ENCODE peak calls at places on chromosomes 13 and 19, in ten cellular contexts. M is psoas muscle; S is A549; J is stimulated activated CD4-positive, alpha-beta T cell treated with anti-CD3 and anti-CD28 coated beads, Interleukin-12 subunit alpha, Interleukin-12 subunit beta, amount 100 ng/mL, for 24 hours; K is NCI-H1092; F is suprapubic skin; D is NCI-H2029; H is COR-L47; O is GM10248; W is RPMI7951. N is an unnamed sample.

GRCh38 chr19:7535993-7536685 is 622 bp downstream of the PNPLA6 start:
- DNase-seq in J (no peak), K (no peak), W (no peak), S (no peak), D (no peak), M (no peak), F (no peak), O (no peak), H (no peak), N (no peak)

GRCh38 chr13:43257765-43258164 is 234.4 kb downstream of the DNAJC15 start:
- DNase-seq in S (no peak), D (no peak), M (no peak), W (no peak), O (no peak), K (no peak), J (no peak), F (no peak), H (no peak), N (no peak)

GRCh38 chr13:74708629-74709028 is 574.4 kb upstream of the KLF12 start:
- DNase-seq in O (no peak), M (no peak), J (no peak), D (no peak), W (no peak), F (no peak), K (no peak), H (no peak), S (no peak), N (no peak)

GRCh38 chr19:40461669-40462221 is 3.8 kb downstream of the BLVRB start:
- DNase-seq in M (peak), D (no peak), W (no peak), O (no peak), H (no peak), K (no peak), J (no peak), F (no peak), S (peak), N (peak)

GRCh38 chr13:97222934-97223710 is 989 bp downstream of the MBNL2 start:
- DNase-seq in F (no peak), O (no peak), D (no peak), H (peak), M (no peak), W (no peak), J (no peak), K (no peak), S (no peak), N (no peak)

GRCh38 chr19:52734340-52734892 is 428 bp downstream of the ZNF611 start:
- DNase-seq in K (no peak), F (no peak), J (no peak), D (no peak), S (no peak), O (peak), M (no peak), H (peak), W (peak), N (no peak)

GRCh38 chr13:37485766-37486165 is 112.8 kb downstream of the POSTN start:
- DNase-seq in J (no peak), D (no peak), M (no peak), W (peak), O (no peak), F (no peak), K (no peak), H (no peak), S (no peak), N (no peak)

GRCh38 chr13:71290963-71291937 is 575.8 kb downstream of the DACH1 start:
- DNase-seq in H (peak), O (peak), K (peak), J (no peak), F (no peak), W (peak), M (no peak), D (peak), S (peak), N (peak)

GRCh38 chr13:77345150-77345780 is 18.4 kb upstream of the MYCBP2 start:
- DNase-seq in H (no peak), K (peak), W (no peak), M (no peak), S (no peak), O (peak), J (no peak), D (peak), F (no peak), N (no peak)

GRCh38 chr19:43784981-43785808 is 4.4 kb upstream of the KCNN4 start:
- DNase-seq in K (peak), F (no peak), M (peak), O (peak), W (peak), D (peak), S (peak), J (no peak), H (peak), N (peak)

GRCh38 chr19:50204811-50205675 is 1.6 kb downstream of the MYH14 start:
- DNase-seq in F (no peak), W (no peak), H (no peak), K (no peak), M (peak), D (peak), J (no peak), O (no peak), S (no peak), N (peak)

GRCh38 chr19:16013851-16014840 is 62.1 kb upstream of the TPM4 start:
- DNase-seq in M (no peak), F (no peak), H (no peak), D (no peak), O (no peak), S (no peak), J (no peak), W (no peak), K (no peak), N (no peak)

GRCh38 chr13:79869326-79869725 is 388.4 kb downstream of the NDFIP2 start:
- DNase-seq in M (no peak), H (peak), F (no peak), W (no peak), D (no peak), J (no peak), O (no peak), K (no peak), S (peak), N (peak)

GRCh38 chr13:95146486-95146885 is 154.8 kb downstream of the ABCC4 start:
- DNase-seq in M (no peak), D (no peak), J (no peak), H (no peak), O (no peak), K (no peak), F (no peak), S (no peak), W (no peak), N (no peak)

GRCh38 chr19:1570836-1571235 is 2.7 kb upstream of the MEX3D start:
- DNase-seq in W (no peak), F (no peak), J (no peak), K (no peak), H (no peak), O (no peak), D (no peak), S (no peak), M (no peak), N (no peak)

GRCh38 chr19:18282788-18283141 is 1.3 kb upstream of the JUND start:
- DNase-seq in F (no peak), M (no peak), O (no peak), W (no peak), H (no peak), J (no peak), S (peak), K (no peak), D (no peak), N (peak)

GRCh38 chr13:52925775-52926285 is 77.4 kb upstream of the PCDH8 start:
- DNase-seq in K (no peak), M (no peak), W (no peak), O (no peak), D (no peak), F (no peak), S (no peak), J (no peak), H (no peak), N (no peak)

GRCh38 chr19:11549386-11549953 is 9.6 kb downstream of the ELOF1 start:
- DNase-seq in H (no peak), S (no peak), F (no peak), M (no peak), J (no peak), W (no peak), K (no peak), O (no peak), D (no peak), N (no peak)

GRCh38 chr13:114119196-114119595 is 13.2 kb downstream of the RASA3 start:
- DNase-seq in F (no peak), H (no peak), K (no peak), J (no peak), D (no peak), S (peak), W (peak), M (peak), O (no peak), N (peak)

GRCh38 chr13:110281736-110282135 is 25.2 kb downstream of the COL4A1 start:
- DNase-seq in H (no peak), K (no peak), D (no peak), S (no peak), F (no peak), O (no peak), W (no peak), J (no peak), M (no peak), N (no peak)

GRCh38 chr13:62432295-62432694 is 1016.6 kb upstream of the PCDH20 start:
- DNase-seq in J (no peak), F (no peak), H (no peak), M (no peak), K (no peak), D (no peak), O (no peak), W (no peak), S (no peak), N (no peak)

GRCh38 chr13:75415720-75416119 is 66.2 kb downstream of the TBC1D4 start:
- DNase-seq in H (no peak), K (no peak), W (peak), M (no peak), J (no peak), O (no peak), F (no peak), S (no peak), D (no peak), N (no peak)

GRCh38 chr13:97134364-97135095 is 87.6 kb upstream of the MBNL2 start:
- DNase-seq in M (no peak), J (no peak), H (no peak), K (no peak), O (no peak), W (peak), F (no peak), D (no peak), S (no peak), N (no peak)

GRCh38 chr13:34467450-34468083 is 474.5 kb upstream of the NBEA start:
- DNase-seq in O (no peak), M (no peak), W (no peak), F (no peak), S (no peak), H (no peak), J (no peak), K (no peak), D (no peak), N (no peak)

GRCh38 chr19:39145180-39145953 is 19.8 kb downstream of the PAK4 start:
- DNase-seq in O (no peak), J (no peak), W (no peak), H (no peak), D (no peak), K (no peak), S (no peak), M (no peak), F (no peak), N (peak)

GRCh38 chr19:46265217-46265828 is 31.5 kb upstream of the HIF3A start:
- DNase-seq in D (peak), S (peak), O (peak), K (peak), M (peak), J (peak), W (peak), H (peak), F (no peak), N (peak)

GRCh38 chr19:1063909-1064660 is 2.9 kb upstream of the ARHGAP45 start:
- DNase-seq in W (no peak), F (no peak), D (peak), K (no peak), J (no peak), O (no peak), S (no peak), M (peak), H (no peak), N (no peak)

GRCh38 chr19:54164369-54165068 is 5.0 kb upstream of the LENG1 start:
- DNase-seq in S (peak), H (no peak), O (no peak), F (no peak), W (peak), J (peak), K (no peak), D (peak), M (no peak), N (no peak)

GRCh38 chr13:97852181-97852874 is 101.1 kb upstream of the IPO5 start:
- DNase-seq in D (no peak), F (no peak), K (no peak), S (no peak), M (no peak), W (no peak), O (no peak), J (no peak), H (no peak), N (no peak)

GRCh38 chr19:41323023-41323422 is 13.1 kb downstream of the CCDC97 start:
- DNase-seq in S (no peak), K (no peak), H (no peak), M (peak), D (no peak), O (no peak), J (no peak), W (peak), F (no peak), N (no peak)

GRCh38 chr13:98105929-98106336 is 37.0 kb upstream of the FARP1 start:
- DNase-seq in D (no peak), H (no peak), K (no peak), S (no peak), F (no peak), W (peak), O (no peak), J (no peak), M (no peak), N (peak)

GRCh38 chr19:29263305-29264080 is 50.5 kb upstream of the UQCRFS1 start:
- DNase-seq in J (peak), M (peak), O (peak), F (no peak), K (peak), W (peak), H (no peak), S (peak), D (no peak), N (peak)